ENCODE peak calls at places on chromosomes 1 and 21, in eight cellular contexts. E is Panc1, W is GM23338, Y is K562, M is breast epithelium, K is endothelial cell of umbilical vein, Q is HCT116, J is suprapubic skin. D is an unnamed sample. For H3K4me1, the result is how much of the 10 kb centered on the place peaks cover.

GRCh38 chr1:208601569-208601968 is 357.4 kb upstream of the PLXNA2 start:
- DNase-seq in E (no peak), W (no peak), Y (no peak), M (no peak), K (no peak), Q (no peak), J (no peak), D (no peak)

GRCh38 chr1:53919675-53920066 is 25.7 kb downstream of the DIO1 start:
- DNase-seq in E (no peak), W (no peak), Y (no peak), M (no peak), K (no peak), Q (no peak), J (no peak), D (no peak)

GRCh38 chr1:3858231-3858981 is 1.1 kb downstream of the DFFB start:
- DNase-seq in E (no peak), W (peak), Y (peak), M (no peak), K (peak), Q (no peak), J (no peak), D (peak)

GRCh38 chr1:84366786-84367185 is 31.5 kb upstream of the DNASE2B start:
- DNase-seq in E (no peak), W (no peak), Y (no peak), M (no peak), K (no peak), Q (no peak), J (no peak), D (no peak)

GRCh38 chr1:187237542-187237941 is 408.8 kb downstream of the PLA2G4A start:
- DNase-seq in E (no peak), W (no peak), Y (no peak), M (no peak), K (no peak), Q (no peak), J (no peak), D (no peak)

GRCh38 chr1:17414022-17414421 is 25.5 kb downstream of the RCC2 start:
- DNase-seq in E (no peak), W (no peak), Y (no peak), M (no peak), K (no peak), Q (no peak), J (no peak), D (no peak)

GRCh38 chr1:168803696-168804510 is 74.9 kb upstream of the DPT start:
- DNase-seq in E (no peak), W (peak), Y (no peak), M (no peak), K (no peak), Q (no peak), J (no peak), D (no peak)

GRCh38 chr1:46301406-46302090 is 1.9 kb downstream of the LRRC41 start:
- DNase-seq in E (no peak), W (peak), Y (peak), M (no peak), K (no peak), Q (no peak), J (peak), D (no peak)

GRCh38 chr1:114997510-114997909 is 32.1 kb upstream of the TSHB start:
- DNase-seq in E (no peak), W (no peak), Y (no peak), M (no peak), K (no peak), Q (no peak), J (no peak), D (no peak)

GRCh38 chr21:45075606-45076244 is 1.3 kb downstream of the ADARB1 start:
- DNase-seq in E (no peak), W (no peak), Y (no peak), M (no peak), K (peak), Q (no peak), J (no peak), D (no peak)

GRCh38 chr1:246035060-246035531 is 472.0 kb downstream of the SMYD3 start:
- DNase-seq in E (no peak), W (no peak), Y (no peak), M (no peak), K (peak), Q (no peak), J (no peak), D (no peak)

GRCh38 chr1:174643206-174643605 is 195.4 kb downstream of the GPR52 start:
- DNase-seq in E (no peak), W (no peak), Y (no peak), M (no peak), K (no peak), Q (no peak), J (no peak), D (no peak)

GRCh38 chr1:219081943-219082925 is 91.4 kb upstream of the LYPLAL1 start:
- DNase-seq in E (no peak), W (no peak), Y (no peak), M (no peak), K (no peak), Q (no peak), J (no peak), D (no peak)

GRCh38 chr1:113021430-113022085 is 51.4 kb upstream of the LRIG2 start:
- DNase-seq in E (no peak), W (no peak), Y (peak), M (no peak), K (no peak), Q (no peak), J (no peak), D (no peak)

GRCh38 chr1:229900220-229900619 is 166.8 kb upstream of the GALNT2 start:
- DNase-seq in E (no peak), W (no peak), Y (no peak), M (no peak), K (no peak), Q (no peak), J (no peak), D (no peak)

GRCh38 chr21:16570856-16571255 is 841.1 kb downstream of the USP25 start:
- DNase-seq in E (no peak), W (no peak), Y (no peak), M (no peak), K (no peak), Q (no peak), J (no peak), D (no peak)

GRCh38 chr1:156493154-156493631 is 7.4 kb downstream of the MEF2D start:
- DNase-seq in E (no peak), W (no peak), Y (no peak), M (no peak), K (no peak), Q (no peak), J (no peak), D (no peak)

GRCh38 chr1:52203935-52204625 is 62.2 kb downstream of the ZFYVE9 start:
- DNase-seq in E (no peak), W (no peak), Y (peak), M (no peak), K (no peak), Q (no peak), J (no peak), D (no peak)

GRCh38 chr1:221497051-221497450 is 244.8 kb downstream of the DUSP10 start:
- DNase-seq in E (no peak), W (no peak), Y (no peak), M (no peak), K (no peak), Q (no peak), J (no peak), D (no peak)

GRCh38 chr1:156704930-156705320 is 458 bp downstream of the CRABP2 start:
- DNase-seq in E (no peak), W (peak), Y (no peak), M (peak), K (peak), Q (no peak), J (no peak), D (peak)

GRCh38 chr1:206687251-206687914 is 2.7 kb downstream of the MAPKAPK2 start:
- DNase-seq in E (no peak), W (no peak), Y (no peak), M (no peak), K (no peak), Q (no peak), J (no peak), D (no peak)

GRCh38 chr1:9823943-9824701 is at the start of gene CLSTN1:
- DNase-seq in E (no peak), W (peak), Y (peak), M (peak), K (peak), Q (peak), J (peak), D (peak)

GRCh38 chr1:58162952-58163550 is 383.5 kb downstream of the OMA1 start:
- DNase-seq in E (peak), W (peak), Y (peak), M (no peak), K (peak), Q (peak), J (no peak), D (no peak)

GRCh38 chr1:54167422-54168139 is 14.8 kb upstream of the CDCP2 start:
- DNase-seq in E (no peak), W (no peak), Y (no peak), M (no peak), K (no peak), Q (no peak), J (no peak), D (peak)

GRCh38 chr1:227901239-227901905 is 46.4 kb downstream of the WNT9A start:
- DNase-seq in E (no peak), W (no peak), Y (no peak), M (peak), K (no peak), Q (no peak), J (peak), D (peak)

GRCh38 chr1:204684551-204685235 is 845 bp downstream of the LRRN2 start:
- DNase-seq in E (no peak), W (peak), Y (no peak), M (no peak), K (no peak), Q (no peak), J (no peak), D (no peak)

GRCh38 chr1:229148041-229148671 is 122.8 kb upstream of the RAB4A start:
- DNase-seq in E (no peak), W (peak), Y (peak), M (no peak), K (no peak), Q (no peak), J (no peak), D (no peak)

GRCh38 chr1:71393301-71393700 is 312.5 kb upstream of the ZRANB2 start:
- DNase-seq in E (no peak), W (peak), Y (no peak), M (no peak), K (no peak), Q (no peak), J (no peak), D (no peak)

GRCh38 chr1:14486401-14487110 is 111.9 kb upstream of the KAZN start:
- DNase-seq in E (no peak), W (no peak), Y (no peak), M (no peak), K (no peak), Q (no peak), J (no peak), D (no peak)

GRCh38 chr1:25958475-25958874 is 39.4 kb downstream of the PAFAH2 start:
- DNase-seq in E (no peak), W (no peak), Y (no peak), M (no peak), K (peak), Q (no peak), J (no peak), D (no peak)

GRCh38 chr1:230153655-230154296 is 86.7 kb downstream of the GALNT2 start:
- DNase-seq in E (no peak), W (no peak), Y (no peak), M (no peak), K (no peak), Q (no peak), J (no peak), D (no peak)

GRCh38 chr21:17782051-17782450 is 37.1 kb downstream of the C21orf91 start:
- DNase-seq in E (no peak), W (peak), Y (no peak), M (no peak), K (no peak), Q (no peak), J (no peak), D (no peak)

GRCh38 chr1:91226741-91227140 is 177.9 kb downstream of the HFM1 start:
- DNase-seq in E (no peak), W (peak), Y (no peak), M (no peak), K (no peak), Q (no peak), J (no peak), D (no peak)

GRCh38 chr1:58622571-58622970 is 45.5 kb upstream of the TACSTD2 start:
- DNase-seq in E (no peak), W (no peak), Y (no peak), M (no peak), K (no peak), Q (no peak), J (no peak), D (no peak)

GRCh38 chr1:94002046-94002787 is 93.0 kb upstream of the GCLM start:
- DNase-seq in E (no peak), W (no peak), Y (no peak), M (no peak), K (no peak), Q (no peak), J (no peak), D (no peak)

GRCh38 chr1:156308078-156308477 is 9.0 kb upstream of the VHLL start:
- DNase-seq in E (no peak), W (no peak), Y (no peak), M (no peak), K (peak), Q (no peak), J (no peak), D (no peak)

DNA sequence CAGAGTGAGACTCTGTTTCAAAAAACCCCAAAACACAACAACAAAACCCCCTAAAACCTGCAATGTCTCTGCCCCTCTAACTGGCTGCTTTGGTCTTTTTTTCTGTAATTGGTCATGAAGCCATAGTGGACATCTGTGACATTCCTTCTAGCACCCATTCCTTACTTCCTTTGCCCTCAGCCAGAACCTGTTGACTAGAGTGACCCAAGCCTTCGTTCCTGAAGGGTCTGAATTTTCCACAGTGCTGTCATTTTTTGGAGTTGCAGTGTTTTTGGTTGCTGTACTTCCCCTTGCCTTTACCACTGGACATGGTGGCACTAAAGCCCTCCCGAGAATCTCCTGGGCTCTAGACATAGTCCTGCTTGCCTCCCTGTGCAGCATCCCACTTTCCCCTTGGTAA is 48.5 kb upstream of the LIN9 start:
- DNase-seq in E (no peak), W (no peak), Y (no peak), M (no peak), K (no peak), Q (no peak), J (no peak), D (no peak)
- H3K4me1 ChIP-seq in E (under half), W (under half), Y (under half), M (under half), K (under half), Q (under half), J (under half), D (under half)

GRCh38 chr1:152667625-152668024 is 4.4 kb downstream of the LCE2D start:
- DNase-seq in E (no peak), W (no peak), Y (no peak), M (no peak), K (no peak), Q (no peak), J (no peak), D (no peak)
- TF ChIP-seq POLR2AphosphoS5 in E (no peak), W (no peak), Y (no peak), M (no peak), K (no peak), Q (no peak), J (no peak), D (no peak)

GRCh38 chr1:154485106-154485505 is 16.9 kb upstream of the TDRD10 start:
- DNase-seq in E (no peak), W (no peak), Y (no peak), M (no peak), K (peak), Q (no peak), J (no peak), D (no peak)
- H3K4me1 ChIP-seq in E (under half), W (under half), Y (under half), M (under half), K (half or more), Q (under half), J (under half), D (under half)

GRCh38 chr1:186082235-186082937 is 292.7 kb downstream of the TPR start:
- DNase-seq in E (peak), W (no peak), Y (peak), M (peak), K (peak), Q (peak), J (peak), D (peak)
- TF ChIP-seq POLR2AphosphoS5 in E (no peak), W (no peak), Y (peak), M (no peak), K (no peak), Q (no peak), J (no peak), D (no peak)

DNA sequence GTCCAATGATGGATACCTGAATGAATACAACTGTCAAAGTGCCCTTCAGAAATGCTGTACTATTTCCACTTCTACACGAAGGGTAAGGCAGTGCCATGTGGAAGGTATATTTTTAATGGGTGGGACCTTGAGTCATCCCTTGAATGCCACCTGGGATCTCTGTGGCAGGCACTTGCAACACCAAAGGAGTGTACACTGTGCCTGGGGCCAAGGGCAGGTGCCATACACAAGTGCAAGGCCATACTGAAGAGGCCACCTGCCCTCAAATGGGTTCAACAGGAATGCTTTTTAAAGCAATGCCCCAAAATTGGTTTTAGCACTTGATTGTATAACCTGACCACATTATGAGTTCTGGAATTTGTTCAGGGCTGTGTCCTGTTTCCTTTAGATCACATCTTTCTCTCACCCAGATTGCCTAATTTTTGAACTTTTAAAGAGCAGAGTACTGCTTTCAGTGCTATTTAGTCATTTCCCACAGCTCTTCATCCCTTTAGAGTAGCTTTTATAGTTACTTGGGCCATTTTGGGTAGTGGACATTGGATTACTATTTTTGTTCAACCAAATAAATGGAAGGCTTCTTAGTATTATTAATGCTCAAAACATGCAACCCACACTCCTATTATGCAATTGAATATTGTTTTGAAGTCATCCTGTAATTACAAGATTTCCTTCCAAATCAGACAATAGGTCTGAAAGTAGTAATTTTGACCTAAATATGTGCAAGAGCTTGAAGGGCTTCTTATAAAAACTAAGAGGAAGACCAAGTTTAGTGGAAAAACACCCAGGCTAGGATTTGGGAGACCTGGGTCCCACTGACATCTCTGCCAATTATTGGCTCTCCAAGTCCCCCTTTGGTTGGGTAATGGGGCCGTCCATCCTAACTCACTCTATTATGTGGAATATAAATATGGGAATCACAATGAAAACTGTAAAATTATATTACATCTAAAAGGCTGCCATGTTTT is 57.2 kb downstream of the LEPR start:
- DNase-seq in E (no peak), W (no peak), Y (no peak), M (no peak), K (no peak), Q (no peak), J (no peak), D (no peak)
- H3K4me1 ChIP-seq in E (under half), W (under half), Y (under half), M (under half), K (under half), Q (under half), J (under half), D (under half)

DNA sequence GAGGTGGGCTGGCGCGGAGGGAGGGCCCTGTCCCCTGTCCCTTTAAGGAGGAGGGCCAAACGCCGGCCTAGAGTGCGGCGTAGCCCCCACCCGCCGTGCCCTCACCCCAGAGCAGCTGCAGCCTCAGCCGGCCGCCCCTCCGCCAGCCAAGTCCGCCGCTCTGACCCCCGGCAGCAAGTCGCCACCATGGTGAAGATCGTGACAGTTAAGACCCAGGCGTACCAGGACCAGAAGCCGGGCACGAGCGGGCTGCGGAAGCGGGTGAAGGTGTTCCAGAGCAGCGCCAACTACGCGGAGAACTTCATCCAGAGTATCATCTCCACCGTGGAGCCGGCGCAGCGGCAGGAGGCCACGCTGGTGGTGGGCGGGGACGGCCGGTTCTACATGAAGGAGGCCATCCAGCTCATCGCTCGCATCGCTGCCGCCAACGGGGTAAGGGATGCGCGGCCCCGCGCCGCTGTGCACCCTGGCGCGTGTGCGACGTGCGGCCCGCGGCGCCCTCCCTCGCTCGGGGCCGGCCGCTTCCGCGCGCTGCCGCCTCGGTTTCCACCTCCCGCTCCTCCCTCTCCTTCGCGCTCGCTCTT is at the start of gene PGM1:
- DNase-seq in E (peak), W (peak), Y (no peak), M (peak), K (peak), Q (peak), J (peak), D (peak)
- TF ChIP-seq POLR2AphosphoS5 in E (peak), W (peak), Y (no peak), M (no peak), K (peak), Q (peak), J (no peak), D (peak)

GRCh38 chr21:35044770-35045538 is 4.1 kb downstream of the RUNX1 start:
- DNase-seq in E (no peak), W (no peak), Y (no peak), M (no peak), K (no peak), Q (no peak), J (no peak), D (no peak)

GRCh38 chr21:35045539-35046222 is 3.4 kb downstream of the RUNX1 start:
- DNase-seq in E (no peak), W (no peak), Y (no peak), M (no peak), K (no peak), Q (no peak), J (no peak), D (no peak)

GRCh38 chr21:35041122-35041521 is 8.0 kb downstream of the RUNX1 start:
- DNase-seq in E (no peak), W (no peak), Y (no peak), M (no peak), K (no peak), Q (no peak), J (no peak), D (no peak)

GRCh38 chr21:35044128-35044527 is 5.0 kb downstream of the RUNX1 start:
- DNase-seq in E (no peak), W (no peak), Y (no peak), M (no peak), K (no peak), Q (no peak), J (no peak), D (no peak)

GRCh38 chr21:35043549-35043948 is 5.6 kb downstream of the RUNX1 start:
- DNase-seq in E (no peak), W (no peak), Y (no peak), M (no peak), K (no peak), Q (no peak), J (no peak), D (no peak)
- H3K4me1 ChIP-seq in E (under half), W (under half), Y (under half), M (under half), K (under half), Q (under half), J (under half), D (half or more)